ENCODE peak calls at places on chromosomes 6 and 20, in ten cellular contexts. L is astrocyte of the spinal cord, Z is astrocyte, V is left ventricle myocardium inferior, T is cardiac fibroblast, X is tibial artery, P is transverse colon, S is right atrium auricular region, O is aorta, R is foreskin fibroblast. W is an unnamed sample.

GRCh38 chr6:32153252-32153834 is 598 bp upstream of the PPT2 start:
- DNase-seq in L (no peak), Z (peak), V (no peak), T (peak), X (peak), P (no peak), S (no peak), O (peak), R (no peak), W (no peak)

GRCh38 chr20:62063981-62064787 is 1.5 kb downstream of the TAF4 start:
- DNase-seq in L (no peak), Z (no peak), V (peak), T (peak), X (no peak), P (peak), S (peak), O (no peak), R (peak), W (peak)

GRCh38 chr6:6003334-6004146 is 3.2 kb downstream of the NRN1 start:
- DNase-seq in L (peak), Z (no peak), V (no peak), T (no peak), X (no peak), P (no peak), S (no peak), O (peak), R (peak), W (no peak)

GRCh38 chr6:72683797-72684196 is 61.9 kb downstream of the KCNQ5 start:
- DNase-seq in L (no peak), Z (no peak), V (no peak), T (no peak), X (no peak), P (no peak), S (no peak), O (no peak), R (no peak), W (no peak)

GRCh38 chr20:21702553-21703467 is 2.7 kb upstream of the PAX1 start:
- DNase-seq in L (peak), Z (no peak), V (peak), T (peak), X (no peak), P (peak), S (no peak), O (peak), R (no peak), W (no peak)

GRCh38 chr20:20864346-20865096 is 152.1 kb upstream of the RALGAPA2 start:
- DNase-seq in L (no peak), Z (no peak), V (no peak), T (peak), X (no peak), P (no peak), S (no peak), O (no peak), R (no peak), W (no peak)

GRCh38 chr20:32018269-32019155 is 8.3 kb downstream of the CCM2L start:
- DNase-seq in L (no peak), Z (no peak), V (peak), T (no peak), X (no peak), P (peak), S (no peak), O (peak), R (no peak), W (no peak)

GRCh38 chr6:169170583-169170955 is 83.1 kb downstream of the THBS2 start:
- DNase-seq in L (no peak), Z (no peak), V (no peak), T (no peak), X (no peak), P (no peak), S (no peak), O (no peak), R (no peak), W (no peak)

GRCh38 chr6:51959744-51960383 is 127.5 kb downstream of the PKHD1 start:
- DNase-seq in L (peak), Z (peak), V (peak), T (peak), X (peak), P (peak), S (no peak), O (peak), R (peak), W (peak)

GRCh38 chr6:70310063-70310694 is 7.3 kb upstream of the COL9A1 start:
- DNase-seq in L (peak), Z (peak), V (no peak), T (peak), X (no peak), P (no peak), S (no peak), O (no peak), R (peak), W (no peak)

GRCh38 chr6:122399055-122399347 is 451 bp upstream of the HSF2 start:
- DNase-seq in L (no peak), Z (no peak), V (no peak), T (no peak), X (no peak), P (no peak), S (no peak), O (no peak), R (no peak), W (no peak)

GRCh38 chr20:62876826-62877728 is 15.5 kb upstream of the TCFL5 start:
- DNase-seq in L (no peak), Z (no peak), V (peak), T (peak), X (peak), P (peak), S (peak), O (peak), R (peak), W (no peak)

GRCh38 chr6:30685977-30686907 is at the start of gene PPP1R18:
- DNase-seq in L (no peak), Z (peak), V (peak), T (peak), X (peak), P (peak), S (peak), O (peak), R (peak), W (peak)

GRCh38 chr6:77292564-77293546 is 170.4 kb downstream of the HTR1B start:
- DNase-seq in L (peak), Z (peak), V (no peak), T (peak), X (no peak), P (no peak), S (no peak), O (no peak), R (peak), W (no peak)

GRCh38 chr6:316753-317038 is 24.4 kb downstream of the DUSP22 start:
- DNase-seq in L (no peak), Z (no peak), V (no peak), T (no peak), X (no peak), P (no peak), S (no peak), O (no peak), R (no peak), W (no peak)

GRCh38 chr6:18600236-18600635 is 213.1 kb downstream of the RNF144B start:
- DNase-seq in L (no peak), Z (no peak), V (no peak), T (no peak), X (no peak), P (no peak), S (no peak), O (no peak), R (no peak), W (no peak)

GRCh38 chr20:33124994-33125393 is 43.0 kb upstream of the BPIFA2 start:
- DNase-seq in L (no peak), Z (no peak), V (peak), T (no peak), X (no peak), P (no peak), S (no peak), O (no peak), R (no peak), W (no peak)

GRCh38 chr6:116370717-116371383 is at the start of gene DSE:
- DNase-seq in L (peak), Z (peak), V (peak), T (peak), X (peak), P (peak), S (peak), O (peak), R (peak), W (peak)

GRCh38 chr20:48596499-48596898 is 231.3 kb downstream of the PREX1 start:
- DNase-seq in L (no peak), Z (no peak), V (no peak), T (no peak), X (no peak), P (no peak), S (no peak), O (peak), R (no peak), W (no peak)

GRCh38 chr6:149907317-149907716 is 9.4 kb upstream of the RAET1E start:
- DNase-seq in L (no peak), Z (no peak), V (no peak), T (no peak), X (no peak), P (no peak), S (no peak), O (peak), R (no peak), W (no peak)

GRCh38 chr6:26183581-26184408 is 96.6 kb downstream of the HFE start:
- DNase-seq in L (peak), Z (peak), V (peak), T (peak), X (peak), P (peak), S (peak), O (peak), R (peak), W (no peak)

GRCh38 chr20:21322083-21322710 is 19.1 kb downstream of the XRN2 start:
- DNase-seq in L (peak), Z (no peak), V (no peak), T (peak), X (no peak), P (no peak), S (no peak), O (no peak), R (peak), W (no peak)

GRCh38 chr6:147287869-147288271 is 83.7 kb downstream of the STXBP5 start:
- DNase-seq in L (peak), Z (peak), V (no peak), T (peak), X (no peak), P (no peak), S (no peak), O (no peak), R (peak), W (no peak)

GRCh38 chr6:159594106-159594749 is 98.8 kb downstream of the SOD2 start:
- DNase-seq in L (peak), Z (peak), V (no peak), T (peak), X (no peak), P (no peak), S (no peak), O (no peak), R (peak), W (no peak)

GRCh38 chr6:45415315-45415714 is 37.6 kb upstream of the SUPT3H start:
- DNase-seq in L (no peak), Z (no peak), V (no peak), T (no peak), X (no peak), P (no peak), S (no peak), O (no peak), R (no peak), W (no peak)

GRCh38 chr6:112202639-112203341 is 51.6 kb downstream of the LAMA4 start:
- DNase-seq in L (peak), Z (peak), V (no peak), T (peak), X (no peak), P (no peak), S (no peak), O (no peak), R (peak), W (no peak)

GRCh38 chr20:2846698-2847097 is 6.2 kb downstream of the VPS16 start:
- DNase-seq in L (no peak), Z (no peak), V (no peak), T (no peak), X (no peak), P (no peak), S (no peak), O (no peak), R (no peak), W (no peak)

GRCh38 chr6:110217255-110217654 is 37.0 kb downstream of the CDC40 start:
- DNase-seq in L (peak), Z (peak), V (no peak), T (peak), X (no peak), P (no peak), S (no peak), O (no peak), R (peak), W (no peak)

GRCh38 chr6:108541843-108542795 is 18.6 kb upstream of the FOXO3 start:
- DNase-seq in L (peak), Z (peak), V (peak), T (peak), X (peak), P (peak), S (peak), O (no peak), R (peak), W (peak)

GRCh38 chr20:12049125-12049524 is 131.4 kb downstream of the BTBD3 start:
- DNase-seq in L (peak), Z (peak), V (no peak), T (peak), X (no peak), P (no peak), S (no peak), O (no peak), R (peak), W (no peak)

DNA sequence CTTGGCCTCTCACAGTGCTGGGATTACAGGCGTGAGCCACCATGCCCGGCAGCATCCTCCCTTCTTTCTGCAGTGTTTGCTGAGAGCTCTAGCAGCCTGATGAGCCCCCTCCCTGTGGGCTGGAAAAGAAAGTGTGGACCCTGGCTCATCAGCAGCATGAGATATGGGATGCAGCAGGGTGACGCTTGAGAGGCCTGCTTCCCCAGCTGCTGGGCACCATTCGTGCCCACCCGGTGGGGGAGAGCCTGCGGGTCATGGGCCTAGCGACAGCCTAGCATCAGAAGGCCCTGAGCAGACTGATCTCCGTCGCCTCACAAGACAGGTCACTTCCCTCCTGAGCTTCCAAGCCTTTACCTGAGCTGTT is 16.0 kb upstream of the CCDC167 start:
- DNase-seq in L (no peak), Z (no peak), V (no peak), T (no peak), X (no peak), P (no peak), S (no peak), O (no peak), R (no peak), W (no peak)
- H3K4me3 ChIP-seq in L (no peak), Z (no peak), V (no peak), T (no peak), X (no peak), P (no peak), S (no peak), O (no peak), R (no peak), W (no peak)

GRCh38 chr6:11368264-11368663 is 135.8 kb upstream of the NEDD9 start:
- DNase-seq in L (peak), Z (peak), V (no peak), T (peak), X (no peak), P (no peak), S (no peak), O (no peak), R (no peak), W (no peak)

GRCh38 chr6:11368760-11369159 is 136.3 kb upstream of the NEDD9 start:
- DNase-seq in L (peak), Z (no peak), V (no peak), T (peak), X (no peak), P (no peak), S (no peak), O (no peak), R (no peak), W (no peak)

GRCh38 chr6:11367638-11368199 is 135.3 kb upstream of the NEDD9 start:
- DNase-seq in L (peak), Z (no peak), V (no peak), T (no peak), X (no peak), P (no peak), S (no peak), O (no peak), R (no peak), W (no peak)

GRCh38 chr6:11366183-11366933 is 133.9 kb upstream of the NEDD9 start:
- DNase-seq in L (no peak), Z (no peak), V (no peak), T (peak), X (no peak), P (no peak), S (no peak), O (no peak), R (no peak), W (no peak)

DNA sequence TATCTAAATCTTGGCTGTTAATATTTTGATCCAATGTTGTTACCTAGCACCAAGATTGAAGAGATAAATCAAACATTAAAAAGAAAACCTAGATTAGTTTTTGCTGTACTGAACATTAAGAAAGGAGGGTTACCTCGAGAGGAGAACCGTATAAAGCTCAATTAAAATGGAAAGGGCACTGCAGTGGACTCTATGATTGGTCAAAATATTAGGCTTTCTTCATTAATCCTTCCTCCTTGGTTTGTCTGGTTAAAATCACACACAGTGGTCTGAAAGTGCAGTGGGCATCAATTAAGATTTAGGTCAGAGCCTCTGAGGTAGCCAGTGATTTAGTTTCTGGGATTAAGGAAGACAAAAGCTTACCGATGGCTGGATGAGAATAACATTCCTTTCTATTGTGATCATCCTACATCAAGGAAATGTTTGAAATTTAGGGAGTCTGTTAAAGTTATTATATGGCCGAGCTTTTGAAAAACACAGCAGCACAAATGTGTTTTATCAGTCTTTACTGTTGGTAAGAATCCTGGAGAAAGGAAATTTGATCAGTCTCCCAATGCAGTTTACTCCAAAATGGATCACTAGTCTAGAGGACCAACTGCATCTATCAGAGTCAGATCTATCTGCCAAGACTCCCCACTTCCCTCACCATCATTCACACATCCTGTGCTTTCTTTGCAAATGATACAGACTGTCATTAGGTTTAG is 134.6 kb upstream of the NEDD9 start:
- DNase-seq in L (peak), Z (peak), V (no peak), T (peak), X (no peak), P (no peak), S (no peak), O (no peak), R (peak), W (no peak)
- H3K4me3 ChIP-seq in L (no peak), Z (no peak), V (no peak), T (no peak), X (no peak), P (no peak), S (no peak), O (no peak), R (no peak), W (no peak)

GRCh38 chr6:4374231-4374630 is 238.9 kb upstream of the ECI2 start:
- DNase-seq in L (no peak), Z (no peak), V (no peak), T (no peak), X (no peak), P (no peak), S (no peak), O (no peak), R (no peak), W (no peak)
- H3K4me3 ChIP-seq in L (no peak), Z (no peak), V (no peak), T (no peak), X (no peak), P (no peak), S (no peak), O (no peak), R (no peak), W (no peak)

GRCh38 chr6:166655713-166656265 is 28.7 kb upstream of the RPS6KA2 start:
- DNase-seq in L (no peak), Z (no peak), V (no peak), T (no peak), X (no peak), P (no peak), S (no peak), O (no peak), R (no peak), W (no peak)
- H3K4me3 ChIP-seq in L (no peak), Z (no peak), V (no peak), T (no peak), X (no peak), P (no peak), S (no peak), O (no peak), R (no peak), W (no peak)

GRCh38 chr6:98823845-98824162 is 10.6 kb upstream of the POU3F2 start:
- DNase-seq in L (no peak), Z (no peak), V (no peak), T (no peak), X (no peak), P (no peak), S (no peak), O (no peak), R (peak), W (no peak)

GRCh38 chr6:98824907-98825601 is 9.3 kb upstream of the POU3F2 start:
- DNase-seq in L (no peak), Z (no peak), V (no peak), T (no peak), X (no peak), P (no peak), S (no peak), O (no peak), R (peak), W (no peak)

GRCh38 chr6:98824163-98824906 is 10.0 kb upstream of the POU3F2 start:
- DNase-seq in L (no peak), Z (peak), V (no peak), T (no peak), X (no peak), P (no peak), S (no peak), O (no peak), R (peak), W (no peak)

GRCh38 chr6:98821739-98822405 is 12.5 kb upstream of the POU3F2 start:
- DNase-seq in L (no peak), Z (peak), V (no peak), T (no peak), X (no peak), P (no peak), S (no peak), O (no peak), R (no peak), W (no peak)

DNA sequence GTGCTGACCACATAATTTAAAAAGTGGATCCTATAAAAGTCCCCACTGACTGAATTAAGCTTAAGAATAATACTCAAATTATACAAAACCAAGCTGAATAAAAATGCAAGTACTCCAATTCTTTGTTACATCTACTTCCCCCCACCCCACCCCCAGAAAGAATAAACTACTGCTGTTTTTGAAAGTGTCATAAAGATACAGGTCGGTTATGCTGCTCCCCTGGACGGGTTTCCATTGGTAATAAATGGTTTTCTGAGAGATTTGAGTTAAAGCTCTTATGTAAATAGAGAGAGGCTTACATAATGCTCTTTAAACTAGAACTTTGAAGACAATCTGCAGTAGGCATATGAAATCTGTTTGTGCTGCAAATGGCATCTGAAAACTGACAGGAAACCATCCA is 10.9 kb upstream of the POU3F2 start:
- DNase-seq in L (no peak), Z (no peak), V (no peak), T (no peak), X (no peak), P (no peak), S (no peak), O (no peak), R (no peak), W (no peak)
- H3K4me3 ChIP-seq in L (no peak), Z (peak), V (no peak), T (no peak), X (no peak), P (no peak), S (no peak), O (no peak), R (no peak), W (peak)

W was measured in gastrocnemius medialis.